ENCODE peak calls at places on chromosomes 3 and 15, in eight cellular contexts. G, H, P, C, E, Z, B and J are unnamed samples.

GRCh38 chr3:150945226-150945625 is 27.3 kb downstream of the CLRN1 start:
- DNase-seq in C (no peak), B (no peak), H (peak), E (no peak), G (no peak), P (no peak), Z (no peak), J (no peak)

GRCh38 chr3:114929971-114930732 is 216.9 kb downstream of the ZBTB20 start:
- DNase-seq in E (no peak), P (no peak), B (no peak), G (no peak), H (no peak), C (no peak), Z (no peak), J (no peak)

GRCh38 chr3:49602877-49603411 is 48.7 kb downstream of the BSN start:
- DNase-seq in G (no peak), E (no peak), Z (no peak), H (no peak), P (no peak), C (no peak), B (peak), J (no peak)

GRCh38 chr3:23019596-23020300 is 183.4 kb upstream of the UBE2E2 start:
- DNase-seq in E (no peak), B (no peak), C (no peak), G (no peak), Z (no peak), H (no peak), P (no peak), J (no peak)

GRCh38 chr3:16439848-16440708 is 73.4 kb downstream of the RFTN1 start:
- DNase-seq in Z (no peak), E (no peak), C (no peak), H (no peak), P (no peak), G (no peak), B (no peak), J (no peak)

GRCh38 chr3:72517804-72518442 is 330.3 kb downstream of the SHQ1 start:
- DNase-seq in C (no peak), H (peak), B (no peak), G (peak), Z (no peak), P (no peak), E (no peak), J (no peak)

GRCh38 chr3:93969443-93969842 is 4.3 kb downstream of the PROS1 start:
- DNase-seq in E (peak), B (no peak), G (no peak), C (no peak), H (peak), Z (no peak), P (no peak), J (no peak)

GRCh38 chr15:91228391-91228790 is 128.3 kb downstream of the SV2B start:
- DNase-seq in G (no peak), C (no peak), B (no peak), E (no peak), Z (no peak), H (no peak), P (no peak), J (no peak)

GRCh38 chr15:39720721-39721611 is 61.7 kb downstream of the FSIP1 start:
- DNase-seq in C (no peak), B (no peak), G (no peak), P (no peak), E (no peak), Z (no peak), H (peak), J (no peak)

GRCh38 chr3:123347205-123347604 is 101.7 kb downstream of the ADCY5 start:
- DNase-seq in P (no peak), H (no peak), E (no peak), B (no peak), Z (no peak), G (no peak), C (no peak), J (peak)

GRCh38 chr15:101283931-101284330 is 6.6 kb upstream of the SELENOS start:
- DNase-seq in Z (no peak), P (no peak), C (no peak), B (no peak), E (no peak), H (no peak), G (no peak), J (no peak)

GRCh38 chr3:9422712-9423424 is 25.5 kb downstream of the SETD5 start:
- DNase-seq in G (peak), E (peak), Z (peak), B (peak), P (peak), H (peak), C (peak), J (peak)

GRCh38 chr3:5095879-5096278 is 26.2 kb upstream of the ARL8B start:
- DNase-seq in G (no peak), B (no peak), E (no peak), Z (no peak), H (peak), P (peak), C (no peak), J (no peak)

GRCh38 chr3:113898892-113899291 is 48.9 kb upstream of the ZDHHC23 start:
- DNase-seq in B (no peak), Z (no peak), C (no peak), G (no peak), H (peak), P (no peak), E (no peak), J (no peak)

GRCh38 chr15:63918317-63918672 is 84.5 kb upstream of the HERC1 start:
- DNase-seq in G (peak), Z (no peak), H (no peak), C (no peak), B (no peak), E (no peak), P (no peak), J (no peak)

GRCh38 chr3:49026536-49026935 is 2.7 kb downstream of the IMPDH2 start:
- DNase-seq in G (no peak), B (no peak), H (no peak), Z (no peak), C (no peak), P (peak), E (no peak), J (no peak)

GRCh38 chr15:82298032-82298431 is 35.4 kb downstream of the SAXO2 start:
- DNase-seq in P (no peak), Z (no peak), H (no peak), B (no peak), G (no peak), E (no peak), C (no peak), J (no peak)

GRCh38 chr3:193716155-193716554 is 123.1 kb downstream of the OPA1 start:
- DNase-seq in H (no peak), Z (no peak), E (no peak), B (no peak), C (no peak), G (no peak), P (no peak), J (no peak)

GRCh38 chr3:185796431-185797107 is 28.3 kb downstream of the IGF2BP2 start:
- DNase-seq in C (peak), P (no peak), B (peak), G (peak), E (peak), H (peak), Z (peak), J (no peak)

GRCh38 chr15:41871175-41871905 is 22.5 kb downstream of the SPTBN5 start:
- DNase-seq in E (no peak), C (no peak), Z (no peak), H (no peak), G (no peak), B (no peak), P (no peak), J (no peak)

GRCh38 chr3:167882057-167882667 is 146.6 kb downstream of the SERPINI1 start:
- DNase-seq in E (peak), Z (peak), H (peak), P (no peak), B (no peak), C (no peak), G (no peak), J (no peak)

GRCh38 chr15:43943511-43943910 is 116.7 kb downstream of the WDR76 start:
- DNase-seq in H (peak), B (no peak), P (no peak), Z (no peak), G (no peak), C (no peak), E (no peak), J (no peak)

GRCh38 chr15:68386587-68387287 is 45.2 kb downstream of the ITGA11 start:
- DNase-seq in P (no peak), G (no peak), H (no peak), E (no peak), Z (no peak), C (no peak), B (peak), J (no peak)

GRCh38 chr3:88113311-88114162 is 36.2 kb upstream of the C3orf38 start:
- DNase-seq in E (peak), Z (peak), H (peak), P (no peak), B (peak), G (peak), C (peak), J (peak)

GRCh38 chr15:51382787-51383186 is 41.3 kb downstream of the GLDN start:
- DNase-seq in C (peak), B (no peak), P (no peak), E (peak), G (no peak), H (peak), Z (peak), J (no peak)

GRCh38 chr15:55770261-55770660 is 27.3 kb upstream of the PRTG start:
- DNase-seq in G (no peak), C (no peak), E (no peak), P (no peak), H (peak), Z (no peak), B (no peak), J (no peak)

GRCh38 chr3:130688677-130689076 is 58.0 kb downstream of the PIK3R4 start:
- DNase-seq in B (no peak), G (no peak), H (no peak), P (no peak), E (no peak), Z (no peak), C (no peak), J (no peak)

DNA sequence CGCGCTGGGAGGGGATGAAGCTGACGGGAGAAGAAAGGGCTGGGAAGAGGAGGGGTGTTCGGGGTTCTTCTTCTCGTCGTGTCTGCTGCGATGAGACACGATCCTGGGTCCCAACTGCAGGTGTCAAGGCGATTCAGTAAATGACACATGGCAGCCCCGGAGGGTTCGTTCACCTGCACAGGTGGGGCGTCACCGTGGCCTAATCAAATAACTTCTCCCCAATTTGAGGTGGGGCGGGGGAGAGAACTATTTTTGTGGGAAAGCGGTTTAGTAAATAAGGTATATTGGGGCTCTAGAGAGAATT is 561 bp upstream of the FAM81A start:
- DNase-seq in P (no peak), G (peak), E (no peak), H (no peak), Z (no peak), B (no peak), C (no peak), J (no peak)
- TF ChIP-seq POLR2A in P (no peak), G (no peak), E (no peak), H (no peak), Z (no peak), B (no peak), C (no peak), J (no peak)

GRCh38 chr3:60742606-60743145 is 508.6 kb downstream of the FHIT start:
- DNase-seq in Z (no peak), P (no peak), C (no peak), G (no peak), E (peak), H (peak), B (no peak), J (no peak)
- TF ChIP-seq CTCF in Z (no peak), P (no peak), C (no peak), G (no peak), E (peak), H (peak), B (no peak), J (no peak)

GRCh38 chr3:39941941-39942340 is 132.5 kb downstream of the MYRIP start:
- DNase-seq in B (peak), G (peak), P (no peak), E (no peak), H (no peak), C (peak), Z (peak), J (no peak)
- H3K27ac ChIP-seq in B (no peak), G (no peak), P (no peak), E (no peak), H (no peak), C (no peak), Z (no peak), J (no peak)

GRCh38 chr3:107465064-107465631 is 57.6 kb upstream of the BBX start:
- DNase-seq in H (no peak), C (no peak), B (no peak), Z (no peak), G (no peak), E (no peak), P (no peak), J (no peak)
- TF ChIP-seq POLR2A in H (no peak), C (no peak), B (no peak), Z (no peak), G (no peak), E (no peak), P (no peak), J (no peak)

GRCh38 chr3:27720899-27721716 is 1.0 kb downstream of the EOMES start:
- DNase-seq in C (peak), B (no peak), E (no peak), H (no peak), Z (no peak), P (no peak), G (no peak), J (no peak)
- TF ChIP-seq CTCF in C (peak), B (no peak), E (no peak), H (no peak), Z (no peak), P (no peak), G (no peak), J (no peak)